ENCODE peak calls at places on chromosomes 4 and X, in seven cellular contexts. O, G, K, M, E, B and Q are unnamed samples.

GRCh38 chr4:102623622-102624021 is 122.5 kb downstream of the NFKB1 start:
- DNase-seq in O (peak; percentile 28), G (no peak), K (no peak), M (peak; percentile 73), E (no peak), B (no peak), Q (peak; percentile 48)

GRCh38 chr4:154124539-154125255 is 335.8 kb upstream of the SFRP2 start:
- DNase-seq in O (peak; percentile 65), G (no peak), K (no peak), M (peak; percentile 94), E (no peak), B (no peak), Q (no peak)

GRCh38 chr4:24730256-24731001 is 64.9 kb upstream of the SOD3 start:
- DNase-seq in O (no peak), G (peak; percentile 18), K (peak; percentile 81), M (peak; percentile 73), E (no peak), B (peak; percentile 59), Q (peak; percentile 47)

GRCh38 chr4:138868562-138868961 is 147.0 kb upstream of the NOCT start:
- DNase-seq in O (no peak), G (no peak), K (no peak), M (peak; percentile 58), E (no peak), B (no peak), Q (peak; percentile 26)

GRCh38 chrX:10722804-10723364 is 102.5 kb upstream of the MID1 start:
- DNase-seq in O (peak; percentile 10), G (peak; percentile 59), K (peak; percentile 5), M (peak; percentile 33), E (no peak), B (no peak), Q (peak; percentile 24)

GRCh38 chrX:21975827-21976226 is 35.3 kb downstream of the SMS start:
- DNase-seq in O (no peak), G (no peak), K (no peak), M (peak; percentile 71), E (no peak), B (no peak), Q (peak; percentile 54)

GRCh38 chr4:173272987-173273386 is 61.2 kb downstream of the HMGB2 start:
- DNase-seq in O (no peak), G (no peak), K (no peak), M (peak; percentile 61), E (no peak), B (no peak), Q (peak; percentile 53)

GRCh38 chr4:133997440-133997839 is 204.1 kb downstream of the PABPC4L start:
- DNase-seq in O (no peak), G (no peak), K (no peak), M (peak; percentile 84), E (no peak), B (no peak), Q (no peak)

GRCh38 chrX:74372272-74372671 is 49.0 kb upstream of the SLC16A2 start:
- DNase-seq in O (no peak), G (no peak), K (no peak), M (no peak), E (no peak), B (no peak), Q (no peak)

GRCh38 chr4:38609614-38610013 is 54.4 kb upstream of the KLF3 start:
- DNase-seq in O (no peak), G (peak; percentile 26), K (no peak), M (no peak), E (no peak), B (no peak), Q (no peak)

GRCh38 chr4:38606587-38606905 is 57.5 kb upstream of the KLF3 start:
- DNase-seq in O (no peak), G (no peak), K (no peak), M (no peak), E (no peak), B (no peak), Q (no peak)

GRCh38 chr4:38612996-38613395 is 51.0 kb upstream of the KLF3 start:
- DNase-seq in O (no peak), G (no peak), K (no peak), M (peak; percentile 17), E (no peak), B (no peak), Q (no peak)

GRCh38 chr4:38614198-38614597 is 49.8 kb upstream of the KLF3 start:
- DNase-seq in O (no peak), G (no peak), K (no peak), M (no peak), E (no peak), B (no peak), Q (no peak)

DNA sequence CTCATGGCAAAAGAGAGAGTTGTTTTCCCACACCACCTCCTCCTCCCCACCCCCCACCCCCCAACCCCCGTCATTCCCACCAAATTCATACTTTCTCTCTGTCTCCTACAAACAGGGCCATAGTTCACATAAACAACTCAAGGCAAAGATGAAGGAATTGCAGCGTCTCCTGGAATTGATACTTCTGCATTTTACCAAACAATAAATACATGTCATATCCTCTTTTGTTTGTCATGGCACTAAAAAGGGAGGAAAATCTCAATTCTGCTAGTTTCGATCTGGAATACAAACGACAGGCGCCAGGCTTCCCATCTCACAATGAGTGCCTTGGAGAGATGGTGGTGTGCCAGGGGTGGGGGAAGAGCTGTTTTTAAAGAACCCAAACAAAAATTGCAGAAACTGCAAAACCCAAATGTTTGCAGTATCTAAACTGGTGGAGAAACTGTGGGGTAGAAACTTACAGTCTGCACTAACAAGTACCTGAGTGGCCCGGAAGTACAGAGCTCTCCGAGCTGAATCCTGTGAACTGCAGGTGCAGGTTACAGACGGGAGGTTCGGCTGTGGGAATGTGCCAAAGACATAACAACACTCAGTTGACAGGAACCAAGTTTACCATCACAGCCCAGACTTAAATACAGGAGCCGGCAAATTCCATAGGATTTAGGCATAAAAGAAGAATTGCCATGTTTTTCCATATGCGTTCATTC is 53.0 kb upstream of the KLF3 start:
- DNase-seq in O (no peak), G (peak; percentile 62), K (no peak), M (no peak), E (no peak), B (no peak), Q (no peak)
- H3K27ac ChIP-seq in O (no peak overlapping the region), G (peak overlapping the region; percentile 80), K (no peak overlapping the region), M (no peak overlapping the region), E (no peak overlapping the region), B (no peak overlapping the region), Q (no peak overlapping the region)

DNA sequence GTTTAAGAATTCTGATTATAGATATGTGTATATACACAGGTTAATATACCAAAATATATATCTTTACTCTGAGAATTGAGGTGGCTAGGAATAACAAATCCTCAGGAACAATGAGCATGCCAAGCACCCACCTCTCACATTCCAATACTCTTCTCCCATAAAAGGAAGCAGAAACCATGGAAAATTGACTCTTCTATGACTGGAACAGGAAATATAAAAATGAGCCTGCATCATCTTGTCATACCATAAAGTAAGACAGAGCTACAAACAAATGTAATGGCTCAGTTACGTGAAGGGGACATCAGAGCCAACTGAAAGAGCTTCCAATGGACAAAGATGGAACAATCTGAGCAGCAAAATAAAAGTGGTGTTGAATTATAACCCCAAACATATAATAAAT is 3.8 kb upstream of the MAGEA8 start:
- DNase-seq in O (no peak), G (no peak), K (no peak), M (no peak), E (no peak), B (no peak), Q (no peak)
- H3K4me3 ChIP-seq in O (no peak overlapping the region), G (no peak overlapping the region), K (no peak overlapping the region), M (no peak overlapping the region), E (no peak overlapping the region), B (no peak overlapping the region), Q (no peak overlapping the region)

GRCh38 chr4:10041036-10041435 is 19.7 kb upstream of the SLC2A9 start:
- DNase-seq in O (no peak), G (no peak), K (no peak), M (no peak), E (no peak), B (no peak), Q (no peak)
- TF ChIP-seq CTCF in O (no peak), G (no peak), K (no peak), M (no peak), E (no peak), B (no peak), Q (no peak)

GRCh38 chr4:169359961-169360360 is 89.2 kb upstream of the SH3RF1 start:
- DNase-seq in O (no peak), G (no peak), K (no peak), M (no peak), E (no peak), B (no peak), Q (no peak)
- H3K27ac ChIP-seq in O (no peak overlapping the region), G (no peak overlapping the region), K (no peak overlapping the region), M (no peak overlapping the region), E (no peak overlapping the region), B (no peak overlapping the region), Q (no peak overlapping the region)

DNA sequence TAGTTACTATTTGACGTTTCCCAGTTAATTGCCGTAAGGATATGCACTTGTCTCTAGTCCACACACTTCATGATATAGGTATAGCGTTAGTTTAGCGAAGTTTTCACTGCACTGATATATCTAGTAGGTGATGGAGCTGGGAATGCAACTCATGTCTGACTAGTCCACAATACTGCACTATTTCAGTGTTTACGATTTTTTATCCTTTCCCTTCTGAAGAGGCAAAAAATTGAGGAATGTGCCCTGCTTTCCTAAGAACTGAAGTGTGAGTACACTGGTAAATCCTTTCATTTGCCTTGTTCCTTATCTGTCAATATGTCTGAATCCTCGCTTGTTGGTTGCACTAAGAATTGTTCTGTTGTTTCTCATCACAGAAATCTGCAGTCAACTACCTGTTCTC is 1.0 kb downstream of the RPL36A start:
- DNase-seq in O (no peak), G (no peak), K (no peak), M (no peak), E (no peak), B (no peak), Q (no peak)
- H3K4me3 ChIP-seq in O (peak overlapping the region; percentile 75), G (peak overlapping the region; percentile 46), K (peak overlapping the region; percentile 73), M (peak overlapping the region; percentile 69), E (no peak overlapping the region), B (peak overlapping the region; percentile 74), Q (peak overlapping the region; percentile 75)